ENCODE peak calls at places on chromosomes 12 and 14, in seven cellular contexts. N is SHP77, H is caudate nucleus, I is GM12865, O is amniotic epithelial cell, X is aorta, Y is NCI-H460. M is an unnamed sample.

GRCh38 chr12:116544656-116545055 is 14.5 kb upstream of the MAP1LC3B2 start:
- DNase-seq in N (no peak), H (no peak), I (no peak), O (no peak), X (peak), Y (no peak), M (no peak)

GRCh38 chr12:130702966-130703732 is 12.9 kb downstream of the RIMBP2 start:
- DNase-seq in N (no peak), H (no peak), I (no peak), O (no peak), X (no peak), Y (no peak), M (no peak)

GRCh38 chr14:34137001-34137400 is 186.1 kb upstream of the EGLN3 start:
- DNase-seq in N (no peak), H (no peak), I (no peak), O (no peak), X (no peak), Y (no peak), M (no peak)

GRCh38 chr12:124326899-124327298 is 32.0 kb downstream of the RFLNA start:
- DNase-seq in N (no peak), H (no peak), I (no peak), O (no peak), X (no peak), Y (no peak), M (no peak)

GRCh38 chr14:97350894-97351713 is 553.9 kb downstream of the VRK1 start:
- DNase-seq in N (no peak), H (no peak), I (peak), O (no peak), X (no peak), Y (no peak), M (no peak)

GRCh38 chr14:37824936-37825698 is 229.7 kb downstream of the TTC6 start:
- DNase-seq in N (no peak), H (no peak), I (no peak), O (no peak), X (no peak), Y (no peak), M (no peak)

GRCh38 chr14:34203271-34203722 is 252.4 kb upstream of the EGLN3 start:
- DNase-seq in N (no peak), H (no peak), I (no peak), O (peak), X (no peak), Y (no peak), M (no peak)

GRCh38 chr14:56874375-56874774 is 64.1 kb upstream of the OTX2 start:
- DNase-seq in N (peak), H (no peak), I (peak), O (no peak), X (no peak), Y (no peak), M (peak)

GRCh38 chr12:102883204-102883799 is 33.7 kb downstream of the PAH start:
- DNase-seq in N (peak), H (peak), I (peak), O (peak), X (peak), Y (peak), M (peak)

GRCh38 chr14:61211476-61212262 is 69.5 kb downstream of the TMEM30B start:
- DNase-seq in N (peak), H (no peak), I (no peak), O (no peak), X (no peak), Y (no peak), M (no peak)

GRCh38 chr14:49173765-49174373 is 412.3 kb downstream of the RPS29 start:
- DNase-seq in N (peak), H (peak), I (peak), O (peak), X (no peak), Y (peak), M (peak)

GRCh38 chr12:104248444-104248843 is 32.9 kb downstream of the TXNRD1 start:
- DNase-seq in N (no peak), H (no peak), I (no peak), O (no peak), X (no peak), Y (no peak), M (no peak)

GRCh38 chr12:64674367-64674922 is 64.2 kb downstream of the RASSF3 start:
- DNase-seq in N (no peak), H (no peak), I (peak), O (no peak), X (no peak), Y (no peak), M (no peak)

GRCh38 chr12:71731439-71732356 is 23.0 kb upstream of the RAB21 start:
- DNase-seq in N (no peak), H (no peak), I (peak), O (peak), X (no peak), Y (no peak), M (no peak)

GRCh38 chr12:4274396-4274959 is 916 bp downstream of the CCND2 start:
- DNase-seq in N (no peak), H (no peak), I (peak), O (no peak), X (peak), Y (no peak), M (no peak)

GRCh38 chr14:101153691-101154090 is 250.2 kb upstream of the RTL1 start:
- DNase-seq in N (no peak), H (no peak), I (no peak), O (no peak), X (no peak), Y (no peak), M (no peak)

GRCh38 chr12:32776258-32776657 is 20.6 kb upstream of the YARS2 start:
- DNase-seq in N (no peak), H (no peak), I (no peak), O (no peak), X (no peak), Y (no peak), M (no peak)

GRCh38 chr12:111453071-111453989 is 47.6 kb downstream of the SH2B3 start:
- DNase-seq in N (no peak), H (peak), I (no peak), O (no peak), X (no peak), Y (no peak), M (no peak)